ENCODE peak calls at places on chromosomes 12 and 14, in eight cellular contexts. U is activated CD8-positive, alpha-beta memory T cell treated with anti-CD3 and anti-CD28 coated beads, Interleukin-2, amount 50 U/mL, for 4 hours; N is type B pancreatic cell; E is GM04503; T is ovary; Y is GF-D8; K is neuronal stem cell; G is OCI-M1. X is an unnamed sample.
A peak's percentile ranks its signal among the peaks of the same experiment; 100 is the strongest.

GRCh38 chr12:115421796-115422709 is 738.1 kb upstream of the TBX3 start:
- DNase-seq in K (no peak), Y (no peak), N (no peak), E (no peak), U (no peak), T (no peak), G (no peak), X (no peak)

GRCh38 chr12:102301547-102301946 is 103.9 kb upstream of the PMCH start:
- DNase-seq in E (no peak), Y (no peak), G (no peak), N (no peak), U (no peak), K (no peak), T (no peak), X (no peak)

GRCh38 chr14:105314287-105315185 is at the start of gene PACS2:
- DNase-seq in T (peak; percentile 84), U (peak; percentile 76), Y (no peak), N (peak; percentile 87), G (peak; percentile 77), E (no peak), K (peak; percentile 87), X (peak; percentile 72)

GRCh38 chr12:27517961-27518668 is 5.9 kb upstream of the PPFIBP1 start:
- DNase-seq in E (no peak), K (no peak), G (no peak), T (no peak), U (no peak), Y (no peak), N (no peak), X (no peak)

GRCh38 chr12:110917467-110917866 is 2.9 kb downstream of the MYL2 start:
- DNase-seq in T (no peak), U (no peak), K (no peak), N (no peak), Y (no peak), E (no peak), G (no peak), X (no peak)

GRCh38 chr12:76764856-76765255 is 941 bp downstream of the ZDHHC17 start:
- DNase-seq in G (peak; percentile 66), N (no peak), K (no peak), Y (no peak), E (no peak), T (no peak), U (no peak), X (peak; percentile 37)

GRCh38 chr12:54128466-54128865 is 60.3 kb downstream of the SMUG1 start:
- DNase-seq in N (no peak), U (no peak), K (no peak), G (no peak), E (no peak), Y (no peak), T (no peak), X (no peak)

GRCh38 chr12:57240069-57240921 is 10.7 kb downstream of the STAC3 start:
- DNase-seq in Y (peak; percentile 17), E (no peak), U (peak; percentile 83), G (peak; percentile 51), T (no peak), N (no peak), K (no peak), X (peak; percentile 69)

GRCh38 chr14:50318031-50318626 is 6.0 kb downstream of the DMAC2L start:
- DNase-seq in U (no peak), G (peak; percentile 28), N (no peak), T (no peak), K (no peak), Y (no peak), E (no peak), X (peak; percentile 47)

GRCh38 chr12:114166360-114166759 is 200.2 kb upstream of the RBM19 start:
- DNase-seq in U (no peak), E (no peak), G (peak; percentile 12), N (no peak), K (peak; percentile 61), Y (no peak), T (no peak), X (peak; percentile 80)

GRCh38 chr14:67332468-67332867 is 27.1 kb downstream of the ATP6V1D start:
- DNase-seq in Y (no peak), N (no peak), U (no peak), K (no peak), T (no peak), E (no peak), G (no peak), X (no peak)

GRCh38 chr12:47377414-47378221 is 297.9 kb upstream of the AMIGO2 start:
- DNase-seq in T (peak; percentile 100), G (peak; percentile 82), N (no peak), K (no peak), U (no peak), E (peak; percentile 97), Y (no peak), X (peak; percentile 71)

GRCh38 chr12:109741286-109741969 is 27.8 kb downstream of the FAM222A start:
- DNase-seq in G (no peak), T (peak; percentile 15), K (no peak), Y (no peak), U (peak; percentile 11), E (no peak), N (no peak), X (no peak)

GRCh38 chr14:95544588-95544987 is 9.7 kb downstream of the GLRX5 start:
- DNase-seq in Y (no peak), E (no peak), G (no peak), U (no peak), K (no peak), N (no peak), T (no peak), X (no peak)

GRCh38 chr14:24279301-24280186 is 8.1 kb upstream of the RABGGTA start:
- DNase-seq in U (peak; percentile 28), N (no peak), Y (peak; percentile 21), G (no peak), E (no peak), K (no peak), T (no peak), X (peak; percentile 75)

GRCh38 chr14:65352964-65353530 is 59.5 kb upstream of the FUT8 start:
- DNase-seq in T (no peak), Y (no peak), G (no peak), K (no peak), N (no peak), U (no peak), E (no peak), X (no peak)

GRCh38 chr14:29925106-29925722 is 2.4 kb downstream of the PRKD1 start:
- DNase-seq in U (no peak), Y (no peak), G (no peak), N (no peak), T (no peak), E (peak; percentile 44), K (no peak), X (no peak)

GRCh38 chr14:35855886-35856481 is 29.8 kb downstream of the BRMS1L start:
- DNase-seq in T (no peak), K (no peak), G (no peak), Y (no peak), N (no peak), U (no peak), E (no peak), X (no peak)

GRCh38 chr12:130162267-130162666 is at the start of gene FZD10:
- DNase-seq in G (no peak), K (peak; percentile 77), E (no peak), Y (no peak), T (peak; percentile 37), U (no peak), N (peak; percentile 87), X (no peak)

GRCh38 chr12:115095073-115095748 is 411.2 kb upstream of the TBX3 start:
- DNase-seq in K (no peak), U (no peak), T (no peak), G (no peak), E (no peak), N (no peak), Y (no peak), X (no peak)

GRCh38 chr12:14665354-14666348 is 30.7 kb downstream of the GUCY2C start:
- DNase-seq in G (no peak), U (no peak), E (no peak), K (no peak), T (no peak), Y (no peak), N (no peak), X (no peak)

GRCh38 chr12:104507672-104508071 is 50.9 kb downstream of the CHST11 start:
- DNase-seq in N (no peak), Y (no peak), T (no peak), K (no peak), G (no peak), E (no peak), U (no peak), X (no peak)

GRCh38 chr12:47078733-47079364 is 572 bp upstream of the PCED1B start:
- DNase-seq in E (no peak), N (no peak), K (no peak), Y (no peak), G (peak; percentile 52), U (peak; percentile 56), T (peak; percentile 53), X (no peak)

GRCh38 chr12:5904969-5905368 is 40.1 kb downstream of the ANO2 start:
- DNase-seq in G (no peak), U (no peak), N (peak; percentile 50), Y (no peak), K (no peak), T (no peak), E (no peak), X (no peak)

GRCh38 chr12:3150820-3151590 is 73.8 kb downstream of the TSPAN9 start:
- DNase-seq in N (no peak), G (no peak), T (no peak), Y (no peak), U (no peak), E (no peak), K (no peak), X (no peak)

GRCh38 chr14:99529899-99530298 is 48.7 kb downstream of the CCNK start:
- DNase-seq in U (no peak), K (no peak), Y (no peak), G (no peak), T (no peak), E (no peak), N (no peak), X (no peak)

GRCh38 chr12:103742349-103742784 is 98.7 kb downstream of the NT5DC3 start:
- DNase-seq in T (no peak), G (no peak), U (no peak), N (no peak), Y (no peak), K (no peak), E (no peak), X (peak; percentile 12)

GRCh38 chr14:86501611-86502010 is 971.7 kb downstream of the FLRT2 start:
- DNase-seq in T (no peak), N (no peak), U (no peak), G (peak; percentile 35), Y (no peak), E (no peak), K (no peak), X (no peak)

GRCh38 chr12:105724651-105725050 is 394.2 kb downstream of the C12orf75 start:
- DNase-seq in U (no peak), N (no peak), Y (no peak), E (no peak), T (no peak), G (no peak), K (no peak), X (peak; percentile 83)

X was measured in Ammon's horn.